ENCODE peak calls at places on chromosome 19, in seven cellular contexts. S is left lung; A is tibial artery; F is lung; X is thoracic aorta; H is psoas muscle; W is CD8-positive, alpha-beta T cell. L is an unnamed sample.
A peak's percentile ranks its signal among the peaks of the same experiment; 100 is the strongest.

GRCh38 chr19:11887618-11888531 is at the start of gene ZNF69:
- DNase-seq in S (peak; percentile 92), A (peak; percentile 94), F (peak; percentile 92), X (peak; percentile 51), H (peak; percentile 86), W (peak; percentile 65), L (peak; percentile 82)

GRCh38 chr19:39411006-39411831 is 1.2 kb upstream of the PLEKHG2 start:
- DNase-seq in S (no peak), A (peak; percentile 69), F (no peak), X (no peak), H (peak; percentile 77), W (peak; percentile 49), L (no peak)

GRCh38 chr19:29887498-29887897 is 54.5 kb upstream of the URI1 start:
- DNase-seq in S (no peak), A (no peak), F (no peak), X (no peak), H (no peak), W (no peak), L (peak; percentile 39)

GRCh38 chr19:53076984-53077383 is 26.2 kb downstream of the ZNF160 start:
- DNase-seq in S (no peak), A (no peak), F (no peak), X (no peak), H (no peak), W (peak; percentile 34), L (peak; percentile 82)

GRCh38 chr19:49441960-49442350 is 628 bp upstream of the SLC17A7 start:
- DNase-seq in S (no peak), A (no peak), F (no peak), X (no peak), H (no peak), W (no peak), L (no peak)

GRCh38 chr19:41422456-41422855 is 4.7 kb downstream of the B3GNT8 start:
- DNase-seq in S (no peak), A (no peak), F (no peak), X (no peak), H (no peak), W (no peak), L (no peak)

GRCh38 chr19:29840066-29840950 is 28.5 kb downstream of the CCNE1 start:
- DNase-seq in S (no peak), A (no peak), F (no peak), X (no peak), H (peak; percentile 19), W (no peak), L (no peak)

GRCh38 chr19:50565984-50566903 is 2.0 kb downstream of the LRRC4B start:
- DNase-seq in S (peak; percentile 59), A (no peak), F (no peak), X (no peak), H (no peak), W (no peak), L (no peak)

GRCh38 chr19:54207908-54208783 is 7.5 kb downstream of the RPS9 start:
- DNase-seq in S (peak; percentile 85), A (peak; percentile 81), F (peak; percentile 95), X (no peak), H (peak; percentile 73), W (peak; percentile 29), L (peak; percentile 100)

GRCh38 chr19:1042689-1043511 is 3.0 kb downstream of the ABCA7 start:
- DNase-seq in S (peak; percentile 69), A (no peak), F (no peak), X (no peak), H (peak; percentile 64), W (no peak), L (no peak)

GRCh38 chr19:43430142-43430710 is 15.5 kb downstream of the TEX101 start:
- DNase-seq in S (no peak), A (no peak), F (no peak), X (no peak), H (no peak), W (no peak), L (no peak)

GRCh38 chr19:13164370-13165090 is 14.3 kb downstream of the IER2 start:
- DNase-seq in S (peak; percentile 82), A (no peak), F (peak; percentile 72), X (no peak), H (peak; percentile 78), W (peak; percentile 56), L (peak; percentile 57)

GRCh38 chr19:344625-345319 is at the start of gene MIER2:
- DNase-seq in S (peak; percentile 91), A (peak; percentile 65), F (peak; percentile 78), X (peak; percentile 29), H (peak; percentile 90), W (peak; percentile 77), L (peak; percentile 86)

GRCh38 chr19:22784051-22784450 is at the start of gene ZNF99:
- DNase-seq in S (no peak), A (peak; percentile 51), F (peak; percentile 43), X (peak; percentile 5), H (peak; percentile 72), W (no peak), L (no peak)

GRCh38 chr19:57056972-57057371 is 62.8 kb upstream of the USP29 start:
- DNase-seq in S (no peak), A (no peak), F (no peak), X (no peak), H (peak; percentile 52), W (no peak), L (no peak)

GRCh38 chr19:21698215-21698614 is 69.2 kb downstream of the ZNF100 start:
- DNase-seq in S (no peak), A (no peak), F (no peak), X (no peak), H (no peak), W (no peak), L (peak; percentile 24)

GRCh38 chr19:13833330-13834265 is 38.4 kb downstream of the ZSWIM4 start:
- DNase-seq in S (peak; percentile 96), A (peak; percentile 95), F (peak; percentile 96), X (peak; percentile 77), H (peak; percentile 98), W (peak; percentile 94), L (peak; percentile 95)

GRCh38 chr19:53892981-53893325 is 11.0 kb downstream of the PRKCG start:
- DNase-seq in S (peak; percentile 54), A (no peak), F (no peak), X (no peak), H (peak; percentile 40), W (no peak), L (no peak)

GRCh38 chr19:44717603-44718002 is 18.7 kb downstream of the CEACAM16 start:
- DNase-seq in S (no peak), A (no peak), F (no peak), X (no peak), H (no peak), W (no peak), L (no peak)

GRCh38 chr19:36916991-36917390 is 859 bp downstream of the ZNF568 start:
- DNase-seq in S (no peak), A (no peak), F (no peak), X (no peak), H (no peak), W (no peak), L (peak; percentile 6)

GRCh38 chr19:36113895-36114762 is 546 bp downstream of the POLR2I start:
- DNase-seq in S (peak; percentile 83), A (peak; percentile 32), F (peak; percentile 45), X (no peak), H (no peak), W (peak; percentile 47), L (peak; percentile 18)

GRCh38 chr19:7832781-7833180 is 2.8 kb downstream of the EVI5L start:
- DNase-seq in S (no peak), A (no peak), F (no peak), X (no peak), H (no peak), W (no peak), L (no peak)

GRCh38 chr19:7832009-7832408 is 2.0 kb downstream of the EVI5L start:
- DNase-seq in S (no peak), A (no peak), F (no peak), X (no peak), H (no peak), W (no peak), L (no peak)

GRCh38 chr19:7830823-7831222 is 805 bp downstream of the EVI5L start:
- DNase-seq in S (no peak), A (no peak), F (no peak), X (no peak), H (no peak), W (no peak), L (no peak)

GRCh38 chr19:7830272-7830771 is 304 bp downstream of the EVI5L start:
- DNase-seq in S (no peak), A (no peak), F (no peak), X (no peak), H (peak; percentile 68), W (peak; percentile 32), L (no peak)

GRCh38 chr19:7831452-7831851 is 1.4 kb downstream of the EVI5L start:
- DNase-seq in S (no peak), A (no peak), F (no peak), X (no peak), H (no peak), W (no peak), L (peak; percentile 43)
- H3K4me3 ChIP-seq in S (no peak overlapping the region), A (no peak overlapping the region), F (no peak overlapping the region), X (no peak overlapping the region), H (no peak overlapping the region), W (no peak overlapping the region), L (no peak overlapping the region)

GRCh38 chr19:6249296-6249695 is 30.5 kb downstream of the MLLT1 start:
- DNase-seq in S (no peak), A (no peak), F (no peak), X (no peak), H (no peak), W (no peak), L (no peak)
- H3K27ac ChIP-seq in S (no peak overlapping the region), A (no peak overlapping the region), F (peak overlapping the region; percentile 11), X (no peak overlapping the region), H (no peak overlapping the region), W (no peak overlapping the region), L (peak overlapping the region; percentile 26)

DNA sequence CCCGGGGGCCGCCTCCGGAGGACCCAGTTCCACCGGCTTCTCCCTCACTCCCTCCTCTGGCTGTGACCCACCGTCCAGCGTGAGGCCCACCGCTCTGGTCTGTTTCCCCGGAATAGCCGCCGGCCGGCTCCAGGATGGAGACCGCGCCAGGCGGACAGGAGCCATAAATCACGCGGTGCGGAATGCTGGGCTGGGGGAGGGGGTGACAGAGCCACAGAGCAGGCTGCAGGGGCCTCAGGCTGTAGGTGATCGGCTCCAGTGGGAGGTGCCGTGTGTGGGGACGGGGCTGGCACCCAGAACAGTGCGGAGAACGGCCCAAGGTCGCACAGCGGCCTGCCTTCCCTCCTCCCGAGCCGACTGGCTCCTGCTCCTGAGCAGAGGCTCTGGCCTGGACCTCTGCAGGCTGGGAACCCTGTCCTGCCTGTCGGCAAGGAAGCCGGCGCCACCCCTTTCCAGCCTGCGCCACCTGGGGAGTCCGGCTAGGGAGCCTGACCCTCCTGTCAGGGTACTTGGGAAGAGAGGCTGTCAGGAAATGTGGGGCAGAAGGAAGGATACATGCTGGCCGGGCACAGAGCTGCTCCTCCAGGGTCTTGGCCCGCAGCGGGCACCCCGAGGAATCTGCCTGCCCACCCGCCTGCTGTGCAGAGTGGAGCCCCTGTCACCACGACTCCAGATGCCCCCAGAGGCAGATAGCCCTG is 8.3 kb downstream of the PIAS4 start:
- DNase-seq in S (no peak), A (no peak), F (no peak), X (no peak), H (peak; percentile 76), W (no peak), L (no peak)
- H3K4me1 ChIP-seq in S (peaks cover 18% of the 10 kb centered on the region), A (no peaks in the 10 kb centered on the region), F (no peaks in the 10 kb centered on the region), X (peaks cover 47% of the 10 kb centered on the region), H (peaks cover 56% of the 10 kb centered on the region), W (peaks cover 17% of the 10 kb centered on the region), L (peaks cover 5% of the 10 kb centered on the region)

DNA sequence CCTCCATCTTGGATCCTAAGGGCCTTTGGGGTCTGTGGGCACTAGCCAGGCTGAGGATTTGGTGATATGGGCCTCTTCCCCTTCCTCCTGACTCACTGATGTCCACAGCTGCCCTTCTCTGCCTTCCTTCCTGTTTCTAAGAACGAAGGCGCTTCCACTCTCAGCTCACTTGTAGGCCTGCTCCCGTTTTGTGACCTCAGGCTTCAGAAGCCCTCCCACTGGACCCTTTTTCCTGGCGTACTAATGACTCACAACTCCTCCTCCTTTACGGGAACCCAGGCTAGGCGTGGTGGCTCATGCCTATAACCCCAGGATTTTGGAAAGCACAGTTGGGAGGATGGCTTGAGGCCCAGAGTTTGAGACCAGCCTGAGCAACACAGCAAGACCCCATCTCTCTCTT is 55.6 kb downstream of the TMED1 start:
- DNase-seq in S (no peak), A (peak; percentile 75), F (peak; percentile 65), X (no peak), H (no peak), W (no peak), L (no peak)
- H3K4me3 ChIP-seq in S (no peak overlapping the region), A (no peak overlapping the region), F (no peak overlapping the region), X (no peak overlapping the region), H (no peak overlapping the region), W (no peak overlapping the region), L (no peak overlapping the region)

L was measured in cardiac muscle cell.